ENCODE peak calls at places on chromosomes 16 and 17, in five cellular contexts. One of them, this sample, is unnamed.

GRCh38 chr17:6070280-6070894 is at the start of gene WSCD1:
- DNase-seq in stimulated activated CD4-positive, alpha-beta T cell treated with anti-CD3 and anti-CD28 coated beads, TNF-alpha, amount 100 ng/mL, for 1 hour: no peak
- DNase-seq in HL-60: no peak
- DNase-seq in effector memory CD4-positive, alpha-beta T cell: no peak
- DNase-seq in activated T-cell treated with anti-CD3 and anti-CD28 coated beads for 24 hours: no peak
- DNase-seq in this sample: no peak

GRCh38 chr17:75524971-75525805 is at the start of gene LLGL2:
- DNase-seq in stimulated activated CD4-positive, alpha-beta T cell treated with anti-CD3 and anti-CD28 coated beads, TNF-alpha, amount 100 ng/mL, for 1 hour: peak
- DNase-seq in HL-60: peak
- DNase-seq in effector memory CD4-positive, alpha-beta T cell: peak
- DNase-seq in activated T-cell treated with anti-CD3 and anti-CD28 coated beads for 24 hours: peak
- DNase-seq in this sample: peak

GRCh38 chr16:64654137-64654652 is 467.7 kb downstream of the CDH11 start:
- DNase-seq in stimulated activated CD4-positive, alpha-beta T cell treated with anti-CD3 and anti-CD28 coated beads, TNF-alpha, amount 100 ng/mL, for 1 hour: no peak
- DNase-seq in HL-60: no peak
- DNase-seq in effector memory CD4-positive, alpha-beta T cell: no peak
- DNase-seq in activated T-cell treated with anti-CD3 and anti-CD28 coated beads for 24 hours: no peak
- DNase-seq in this sample: no peak

GRCh38 chr17:3038941-3039340 is 24.5 kb downstream of the OR1D5 start:
- DNase-seq in stimulated activated CD4-positive, alpha-beta T cell treated with anti-CD3 and anti-CD28 coated beads, TNF-alpha, amount 100 ng/mL, for 1 hour: no peak
- DNase-seq in HL-60: no peak
- DNase-seq in effector memory CD4-positive, alpha-beta T cell: no peak
- DNase-seq in activated T-cell treated with anti-CD3 and anti-CD28 coated beads for 24 hours: no peak
- DNase-seq in this sample: no peak

GRCh38 chr17:65191805-65192740 is 54.9 kb downstream of the RGS9 start:
- DNase-seq in stimulated activated CD4-positive, alpha-beta T cell treated with anti-CD3 and anti-CD28 coated beads, TNF-alpha, amount 100 ng/mL, for 1 hour: no peak
- DNase-seq in HL-60: peak
- DNase-seq in effector memory CD4-positive, alpha-beta T cell: no peak
- DNase-seq in activated T-cell treated with anti-CD3 and anti-CD28 coated beads for 24 hours: no peak
- DNase-seq in this sample: no peak

GRCh38 chr17:72833113-72833512 is 259.4 kb downstream of the SLC39A11 start:
- DNase-seq in stimulated activated CD4-positive, alpha-beta T cell treated with anti-CD3 and anti-CD28 coated beads, TNF-alpha, amount 100 ng/mL, for 1 hour: no peak
- DNase-seq in HL-60: no peak
- DNase-seq in effector memory CD4-positive, alpha-beta T cell: no peak
- DNase-seq in activated T-cell treated with anti-CD3 and anti-CD28 coated beads for 24 hours: no peak
- DNase-seq in this sample: no peak

GRCh38 chr16:85569615-85570212 is 43.4 kb upstream of the GSE1 start:
- DNase-seq in stimulated activated CD4-positive, alpha-beta T cell treated with anti-CD3 and anti-CD28 coated beads, TNF-alpha, amount 100 ng/mL, for 1 hour: no peak
- DNase-seq in HL-60: no peak
- DNase-seq in effector memory CD4-positive, alpha-beta T cell: no peak
- DNase-seq in activated T-cell treated with anti-CD3 and anti-CD28 coated beads for 24 hours: no peak
- DNase-seq in this sample: peak

GRCh38 chr17:20922128-20922670 is 120.6 kb downstream of the USP22 start:
- DNase-seq in stimulated activated CD4-positive, alpha-beta T cell treated with anti-CD3 and anti-CD28 coated beads, TNF-alpha, amount 100 ng/mL, for 1 hour: no peak
- DNase-seq in HL-60: no peak
- DNase-seq in effector memory CD4-positive, alpha-beta T cell: no peak
- DNase-seq in activated T-cell treated with anti-CD3 and anti-CD28 coated beads for 24 hours: no peak
- DNase-seq in this sample: no peak

GRCh38 chr16:86905302-86905701 is 327.0 kb downstream of the FOXL1 start:
- DNase-seq in stimulated activated CD4-positive, alpha-beta T cell treated with anti-CD3 and anti-CD28 coated beads, TNF-alpha, amount 100 ng/mL, for 1 hour: no peak
- DNase-seq in HL-60: no peak
- DNase-seq in effector memory CD4-positive, alpha-beta T cell: no peak
- DNase-seq in activated T-cell treated with anti-CD3 and anti-CD28 coated beads for 24 hours: no peak
- DNase-seq in this sample: no peak

GRCh38 chr17:43772877-43773648 is 5.7 kb downstream of the DUSP3 start:
- DNase-seq in stimulated activated CD4-positive, alpha-beta T cell treated with anti-CD3 and anti-CD28 coated beads, TNF-alpha, amount 100 ng/mL, for 1 hour: no peak
- DNase-seq in HL-60: peak
- DNase-seq in effector memory CD4-positive, alpha-beta T cell: no peak
- DNase-seq in activated T-cell treated with anti-CD3 and anti-CD28 coated beads for 24 hours: no peak
- DNase-seq in this sample: no peak

GRCh38 chr16:67400901-67401300 is 7.6 kb upstream of the TPPP3 start:
- DNase-seq in stimulated activated CD4-positive, alpha-beta T cell treated with anti-CD3 and anti-CD28 coated beads, TNF-alpha, amount 100 ng/mL, for 1 hour: no peak
- DNase-seq in HL-60: no peak
- DNase-seq in effector memory CD4-positive, alpha-beta T cell: no peak
- DNase-seq in activated T-cell treated with anti-CD3 and anti-CD28 coated beads for 24 hours: no peak
- DNase-seq in this sample: no peak

GRCh38 chr16:20441221-20441620 is 10.1 kb upstream of the ACSM2A start:
- DNase-seq in stimulated activated CD4-positive, alpha-beta T cell treated with anti-CD3 and anti-CD28 coated beads, TNF-alpha, amount 100 ng/mL, for 1 hour: no peak
- DNase-seq in HL-60: no peak
- DNase-seq in effector memory CD4-positive, alpha-beta T cell: no peak
- DNase-seq in activated T-cell treated with anti-CD3 and anti-CD28 coated beads for 24 hours: no peak
- DNase-seq in this sample: no peak

GRCh38 chr17:61927211-61928100 is at the start of gene INTS2:
- DNase-seq in stimulated activated CD4-positive, alpha-beta T cell treated with anti-CD3 and anti-CD28 coated beads, TNF-alpha, amount 100 ng/mL, for 1 hour: peak
- DNase-seq in HL-60: peak
- DNase-seq in effector memory CD4-positive, alpha-beta T cell: peak
- DNase-seq in activated T-cell treated with anti-CD3 and anti-CD28 coated beads for 24 hours: peak
- DNase-seq in this sample: peak

GRCh38 chr17:50916708-50917417 is 50.7 kb upstream of the TOB1 start:
- DNase-seq in stimulated activated CD4-positive, alpha-beta T cell treated with anti-CD3 and anti-CD28 coated beads, TNF-alpha, amount 100 ng/mL, for 1 hour: no peak
- DNase-seq in HL-60: no peak
- DNase-seq in effector memory CD4-positive, alpha-beta T cell: no peak
- DNase-seq in activated T-cell treated with anti-CD3 and anti-CD28 coated beads for 24 hours: no peak
- DNase-seq in this sample: no peak

GRCh38 chr16:78353610-78354009 is 254.2 kb downstream of the WWOX start:
- DNase-seq in stimulated activated CD4-positive, alpha-beta T cell treated with anti-CD3 and anti-CD28 coated beads, TNF-alpha, amount 100 ng/mL, for 1 hour: no peak
- DNase-seq in HL-60: no peak
- DNase-seq in effector memory CD4-positive, alpha-beta T cell: no peak
- DNase-seq in activated T-cell treated with anti-CD3 and anti-CD28 coated beads for 24 hours: no peak
- DNase-seq in this sample: no peak

GRCh38 chr16:81446318-81447275 is 2.0 kb downstream of the CMIP start:
- DNase-seq in stimulated activated CD4-positive, alpha-beta T cell treated with anti-CD3 and anti-CD28 coated beads, TNF-alpha, amount 100 ng/mL, for 1 hour: no peak
- DNase-seq in HL-60: no peak
- DNase-seq in effector memory CD4-positive, alpha-beta T cell: peak
- DNase-seq in activated T-cell treated with anti-CD3 and anti-CD28 coated beads for 24 hours: no peak
- DNase-seq in this sample: no peak

GRCh38 chr17:1779571-1780074 is 17.8 kb downstream of the SERPINF1 start:
- DNase-seq in stimulated activated CD4-positive, alpha-beta T cell treated with anti-CD3 and anti-CD28 coated beads, TNF-alpha, amount 100 ng/mL, for 1 hour: no peak
- DNase-seq in HL-60: no peak
- DNase-seq in effector memory CD4-positive, alpha-beta T cell: no peak
- DNase-seq in activated T-cell treated with anti-CD3 and anti-CD28 coated beads for 24 hours: no peak
- DNase-seq in this sample: no peak

GRCh38 chr16:85390511-85391174 is 222.5 kb upstream of the GSE1 start:
- DNase-seq in stimulated activated CD4-positive, alpha-beta T cell treated with anti-CD3 and anti-CD28 coated beads, TNF-alpha, amount 100 ng/mL, for 1 hour: no peak
- DNase-seq in HL-60: no peak
- DNase-seq in effector memory CD4-positive, alpha-beta T cell: no peak
- DNase-seq in activated T-cell treated with anti-CD3 and anti-CD28 coated beads for 24 hours: no peak
- DNase-seq in this sample: no peak

GRCh38 chr16:80974649-80975376 is 31.9 kb downstream of the CMC2 start:
- DNase-seq in stimulated activated CD4-positive, alpha-beta T cell treated with anti-CD3 and anti-CD28 coated beads, TNF-alpha, amount 100 ng/mL, for 1 hour: no peak
- DNase-seq in HL-60: no peak
- DNase-seq in effector memory CD4-positive, alpha-beta T cell: no peak
- DNase-seq in activated T-cell treated with anti-CD3 and anti-CD28 coated beads for 24 hours: no peak
- DNase-seq in this sample: no peak

GRCh38 chr16:30561212-30561816 is 3.1 kb upstream of the ZNF764 start:
- DNase-seq in stimulated activated CD4-positive, alpha-beta T cell treated with anti-CD3 and anti-CD28 coated beads, TNF-alpha, amount 100 ng/mL, for 1 hour: no peak
- DNase-seq in HL-60: no peak
- DNase-seq in effector memory CD4-positive, alpha-beta T cell: no peak
- DNase-seq in activated T-cell treated with anti-CD3 and anti-CD28 coated beads for 24 hours: no peak
- DNase-seq in this sample: no peak

GRCh38 chr17:7882068-7882467 is 6.5 kb upstream of the CHD3 start:
- DNase-seq in stimulated activated CD4-positive, alpha-beta T cell treated with anti-CD3 and anti-CD28 coated beads, TNF-alpha, amount 100 ng/mL, for 1 hour: no peak
- DNase-seq in HL-60: no peak
- DNase-seq in effector memory CD4-positive, alpha-beta T cell: no peak
- DNase-seq in activated T-cell treated with anti-CD3 and anti-CD28 coated beads for 24 hours: no peak
- DNase-seq in this sample: no peak

GRCh38 chr17:78341559-78342437 is 18.1 kb downstream of the SOCS3 start:
- DNase-seq in stimulated activated CD4-positive, alpha-beta T cell treated with anti-CD3 and anti-CD28 coated beads, TNF-alpha, amount 100 ng/mL, for 1 hour: no peak
- DNase-seq in HL-60: peak
- DNase-seq in effector memory CD4-positive, alpha-beta T cell: no peak
- DNase-seq in activated T-cell treated with anti-CD3 and anti-CD28 coated beads for 24 hours: no peak
- DNase-seq in this sample: no peak

GRCh38 chr16:56438042-56438441 is 12.7 kb upstream of the AMFR start:
- DNase-seq in stimulated activated CD4-positive, alpha-beta T cell treated with anti-CD3 and anti-CD28 coated beads, TNF-alpha, amount 100 ng/mL, for 1 hour: no peak
- DNase-seq in HL-60: no peak
- DNase-seq in effector memory CD4-positive, alpha-beta T cell: no peak
- DNase-seq in activated T-cell treated with anti-CD3 and anti-CD28 coated beads for 24 hours: no peak
- DNase-seq in this sample: no peak